ENCODE peak calls at places on chromosomes 3 and 15, in four cellular contexts. L, I, S and D are unnamed samples.

GRCh38 chr3:111729087-111729846 is 129.8 kb upstream of the PHLDB2 start:
- DNase-seq in L (no peak), I (no peak), S (peak), D (no peak)

GRCh38 chr3:51977449-51978142 is 2.7 kb downstream of the ABHD14A start:
- DNase-seq in L (no peak), I (no peak), S (no peak), D (no peak)

GRCh38 chr15:80527961-80528360 is 123.8 kb downstream of the ARNT2 start:
- DNase-seq in L (no peak), I (no peak), S (no peak), D (no peak)

GRCh38 chr3:112087746-112088145 is 1.6 kb downstream of the C3orf52 start:
- DNase-seq in L (no peak), I (no peak), S (peak), D (no peak)

GRCh38 chr15:33915571-33916407 is 52.5 kb upstream of the CHRM5 start:
- DNase-seq in L (no peak), I (peak), S (no peak), D (no peak)

GRCh38 chr3:119933197-119933596 is 151.3 kb downstream of the NR1I2 start:
- DNase-seq in L (no peak), I (no peak), S (no peak), D (no peak)

GRCh38 chr15:85009435-85009834 is 27.8 kb downstream of the PDE8A start:
- DNase-seq in L (no peak), I (no peak), S (no peak), D (no peak)

GRCh38 chr15:49815506-49815905 is 194.7 kb downstream of the DTWD1 start:
- DNase-seq in L (no peak), I (no peak), S (no peak), D (no peak)

GRCh38 chr15:56741541-56741940 is 8.2 kb upstream of the ZNF280D start:
- DNase-seq in L (no peak), I (no peak), S (no peak), D (no peak)

GRCh38 chr15:49273734-49274318 is 103.8 kb downstream of the GALK2 start:
- DNase-seq in L (no peak), I (no peak), S (no peak), D (no peak)

GRCh38 chr3:71103430-71103881 is 480.1 kb downstream of the FOXP1 start:
- DNase-seq in L (no peak), I (peak), S (peak), D (no peak)

GRCh38 chr3:183132409-183132808 is 30.1 kb downstream of the LAMP3 start:
- DNase-seq in L (no peak), I (no peak), S (no peak), D (no peak)

GRCh38 chr3:129536374-129536667 is 6.7 kb upstream of the H1-8 start:
- DNase-seq in L (no peak), I (no peak), S (no peak), D (no peak)

GRCh38 chr3:122030381-122031122 is 8.5 kb upstream of the ILDR1 start:
- DNase-seq in L (no peak), I (no peak), S (no peak), D (no peak)

GRCh38 chr15:62492900-62493299 is 327.8 kb upstream of the C2CD4B start:
- DNase-seq in L (no peak), I (no peak), S (no peak), D (no peak)

GRCh38 chr15:46918462-46919125 is 798.7 kb upstream of the SEMA6D start:
- DNase-seq in L (no peak), I (no peak), S (no peak), D (no peak)

GRCh38 chr15:35305906-35306305 is 220.8 kb upstream of the NANOGP8 start:
- DNase-seq in L (peak), I (no peak), S (no peak), D (no peak)

GRCh38 chr3:178777718-178778411 is 241.6 kb downstream of the KCNMB2 start:
- DNase-seq in L (peak), I (no peak), S (no peak), D (no peak)

GRCh38 chr3:197882580-197882979 is 67.4 kb upstream of the RPL35A start:
- DNase-seq in L (no peak), I (no peak), S (no peak), D (no peak)

GRCh38 chr15:32851619-32852416 is 134.0 kb downstream of the GREM1 start:
- DNase-seq in L (no peak), I (no peak), S (no peak), D (no peak)

GRCh38 chr3:41118461-41119385 is 80.6 kb upstream of the CTNNB1 start:
- DNase-seq in L (no peak), I (peak), S (no peak), D (no peak)

GRCh38 chr3:41120461-41120860 is 78.8 kb upstream of the CTNNB1 start:
- DNase-seq in L (no peak), I (no peak), S (no peak), D (no peak)

GRCh38 chr3:41116851-41117250 is 82.5 kb upstream of the CTNNB1 start:
- DNase-seq in L (no peak), I (no peak), S (no peak), D (no peak)

GRCh38 chr3:41115069-41115468 is 84.2 kb upstream of the CTNNB1 start:
- DNase-seq in L (no peak), I (no peak), S (no peak), D (no peak)

GRCh38 chr3:41117398-41117870 is 81.9 kb upstream of the CTNNB1 start:
- DNase-seq in L (peak), I (peak), S (peak), D (peak)
- TF ChIP-seq POLR2AphosphoS5 in L (peak), I (peak), S (peak), D (no peak)

GRCh38 chr3:27943106-27943505 is 221.0 kb upstream of the EOMES start:
- DNase-seq in L (peak), I (no peak), S (no peak), D (no peak)
- TF ChIP-seq POLR2AphosphoS5 in L (no peak), I (no peak), S (no peak), D (no peak)

GRCh38 chr3:37068031-37068430 is 74.7 kb downstream of the MLH1 start:
- DNase-seq in L (no peak), I (no peak), S (no peak), D (no peak)

GRCh38 chr3:37071921-37072320 is 78.6 kb downstream of the MLH1 start:
- DNase-seq in L (no peak), I (no peak), S (no peak), D (no peak)

GRCh38 chr3:37075955-37076354 is 82.6 kb downstream of the MLH1 start:
- DNase-seq in L (no peak), I (no peak), S (no peak), D (no peak)

GRCh38 chr3:37074178-37074577 is 80.9 kb downstream of the MLH1 start:
- DNase-seq in L (no peak), I (no peak), S (no peak), D (no peak)

DNA sequence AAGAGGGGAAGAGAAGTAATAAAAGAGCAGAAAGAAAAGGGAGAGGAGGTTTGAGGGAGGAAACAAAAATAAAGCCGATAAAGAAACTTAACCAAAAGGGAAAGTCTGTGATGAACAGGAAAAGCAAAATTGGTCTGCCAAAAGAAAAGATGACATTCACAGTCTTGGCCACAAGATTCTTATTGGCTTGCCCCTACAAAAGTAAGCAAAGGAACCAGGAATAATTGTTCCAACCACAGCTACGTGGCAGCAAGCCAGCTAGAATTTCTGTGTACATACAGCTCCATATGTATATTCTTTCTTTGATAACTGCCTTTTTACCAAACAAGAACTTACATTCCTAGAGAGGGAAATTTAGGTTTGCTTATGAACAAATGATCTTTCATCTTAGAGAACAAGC is 79.6 kb downstream of the MLH1 start:
- DNase-seq in L (no peak), I (peak), S (peak), D (no peak)
- TF ChIP-seq POLR2AphosphoS5 in L (no peak), I (no peak), S (peak), D (no peak)

GRCh38 chr15:90049030-90049429 is 47.9 kb downstream of the ZNF710 start:
- DNase-seq in L (no peak), I (no peak), S (no peak), D (no peak)

GRCh38 chr15:90047956-90048575 is 46.9 kb downstream of the ZNF710 start:
- DNase-seq in L (no peak), I (no peak), S (peak), D (no peak)

GRCh38 chr15:90044916-90045371 is 43.8 kb downstream of the ZNF710 start:
- DNase-seq in L (no peak), I (no peak), S (no peak), D (no peak)

GRCh38 chr15:90046289-90046688 is 45.2 kb downstream of the ZNF710 start:
- DNase-seq in L (no peak), I (no peak), S (no peak), D (no peak)

DNA sequence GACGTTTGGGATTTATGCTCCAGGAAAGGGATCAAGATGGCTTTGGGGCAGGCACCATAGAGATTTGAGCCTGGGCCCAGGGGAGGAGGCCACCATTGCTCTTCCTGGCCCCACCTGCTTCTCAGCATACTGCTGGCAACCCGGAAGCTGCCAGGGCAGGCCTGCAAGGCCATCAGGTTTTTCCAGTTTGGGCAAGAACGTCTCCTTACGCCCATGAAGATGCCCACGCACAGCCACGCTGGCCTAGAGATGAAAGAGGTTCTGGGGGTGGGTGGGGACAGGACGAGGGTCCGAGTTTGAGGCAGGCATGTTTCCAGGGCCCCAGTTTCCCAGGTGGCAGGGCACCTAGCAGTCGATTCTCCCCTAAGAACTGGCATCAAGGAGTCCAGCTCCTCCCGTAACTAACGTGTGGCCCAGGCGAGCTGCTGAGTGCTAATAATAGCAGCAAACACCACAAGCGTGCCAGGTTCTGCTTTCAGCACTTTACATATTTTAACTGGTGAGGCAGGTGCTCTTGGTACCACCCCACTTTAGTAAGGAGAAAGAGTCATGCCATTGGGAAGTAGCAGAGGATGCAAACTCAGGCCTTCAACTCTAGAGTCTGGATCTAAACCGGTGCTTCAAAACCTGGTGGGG is 45.8 kb downstream of the ZNF710 start:
- DNase-seq in L (no peak), I (peak), S (peak), D (peak)
- TF ChIP-seq POLR2AphosphoS5 in L (peak), I (no peak), S (peak), D (no peak)

DNA sequence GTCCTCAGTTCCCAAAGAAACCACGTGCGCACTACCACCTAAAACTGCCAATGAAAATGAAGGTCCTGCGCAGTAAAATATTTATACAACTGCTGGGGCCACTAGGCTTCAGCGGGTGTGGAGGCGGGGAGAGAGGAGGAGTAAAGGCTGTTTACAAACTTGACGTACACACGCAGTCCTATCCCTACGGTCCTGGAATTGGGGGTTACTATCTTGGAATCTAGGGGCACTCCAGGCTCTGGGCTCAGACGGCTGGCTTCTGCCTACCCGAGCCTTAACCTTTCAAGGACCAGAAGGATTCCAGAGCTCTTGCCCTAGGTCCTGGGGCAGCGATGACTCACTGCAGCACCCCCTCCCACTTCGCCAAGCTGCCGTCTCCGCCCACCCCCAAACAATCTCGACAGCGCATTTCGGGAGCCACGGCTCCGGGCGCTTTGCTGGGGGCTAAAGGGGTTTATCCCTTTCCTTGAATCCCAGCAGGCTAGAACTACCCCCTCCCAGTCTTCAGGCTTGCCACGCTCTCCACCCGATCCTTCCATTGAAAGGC is 3.0 kb downstream of the ADAMTS9 start:
- DNase-seq in L (no peak), I (peak), S (no peak), D (no peak)
- TF ChIP-seq POLR2AphosphoS5 in L (no peak), I (peak), S (peak), D (no peak)

GRCh38 chr15:74008901-74009300 is 14.4 kb downstream of the PML start:
- DNase-seq in L (no peak), I (no peak), S (no peak), D (no peak)
- TF ChIP-seq POLR2AphosphoS5 in L (no peak), I (no peak), S (no peak), D (no peak)

GRCh38 chr3:146818866-146819265 is 213.7 kb upstream of the PLSCR5 start:
- DNase-seq in L (no peak), I (no peak), S (no peak), D (no peak)
- TF ChIP-seq POLR2AphosphoS5 in L (no peak), I (no peak), S (no peak), D (no peak)

GRCh38 chr15:41876689-41877088 is 17.2 kb downstream of the SPTBN5 start:
- DNase-seq in L (no peak), I (no peak), S (peak), D (no peak)
- TF ChIP-seq POLR2AphosphoS5 in L (no peak), I (no peak), S (no peak), D (no peak)